ENCODE peak calls at places on chromosomes 6 and 20, in ten cellular contexts. W is mammary epithelial cell, S is lower lobe of right lung, K is small intestine, Z is AG10803, F is SJCRH30, A is sigmoid colon, G is GM12878, R is body of pancreas, C is adrenal gland. H is an unnamed sample.

GRCh38 chr6:156848533-156848932 is 71.4 kb downstream of the ARID1B start:
- DNase-seq in S (no peak), F (peak), G (no peak), Z (no peak), A (no peak), R (no peak), W (no peak), C (peak), K (no peak), H (peak)

GRCh38 chr20:46350201-46350985 is 42.1 kb upstream of the CDH22 start:
- DNase-seq in W (peak), Z (peak), G (peak), C (peak), F (peak), A (no peak), S (no peak), R (no peak), K (no peak), H (no peak)

GRCh38 chr6:155221086-155221485 is 42.7 kb upstream of the CLDN20 start:
- DNase-seq in Z (no peak), W (no peak), S (no peak), A (no peak), R (no peak), C (no peak), G (no peak), K (no peak), F (no peak), H (no peak)

GRCh38 chr6:99995916-99996315 is 1.9 kb upstream of the MCHR2 start:
- DNase-seq in Z (no peak), G (no peak), F (no peak), W (no peak), A (no peak), C (no peak), S (no peak), K (no peak), R (no peak), H (no peak)

GRCh38 chr6:27275025-27275956 is 27.8 kb downstream of the PRSS16 start:
- DNase-seq in W (no peak), Z (no peak), R (no peak), A (no peak), G (no peak), S (no peak), K (no peak), C (no peak), F (no peak), H (no peak)

GRCh38 chr6:145175470-145175869 is 559.9 kb downstream of the EPM2A start:
- DNase-seq in C (no peak), F (no peak), A (no peak), K (no peak), R (no peak), G (no peak), Z (no peak), W (no peak), S (no peak), H (no peak)

GRCh38 chr20:9269280-9269971 is 200.5 kb downstream of the PLCB4 start:
- DNase-seq in W (no peak), C (no peak), R (no peak), A (no peak), Z (peak), S (no peak), G (no peak), F (no peak), K (no peak), H (no peak)

GRCh38 chr6:14841901-14842421 is 403.9 kb upstream of the JARID2 start:
- DNase-seq in R (no peak), K (no peak), Z (peak), A (peak), S (peak), F (no peak), C (peak), G (no peak), W (peak), H (peak)

GRCh38 chr20:62761759-62762131 is 34.5 kb upstream of the MRGBP start:
- DNase-seq in C (no peak), A (no peak), Z (no peak), S (peak), K (no peak), R (no peak), G (no peak), W (no peak), F (no peak), H (no peak)

GRCh38 chr20:10939297-10939949 is 265.6 kb upstream of the JAG1 start:
- DNase-seq in F (no peak), G (no peak), Z (no peak), W (peak), S (no peak), K (no peak), C (no peak), R (no peak), A (no peak), H (no peak)

GRCh38 chr20:11205769-11206362 is 532.1 kb upstream of the JAG1 start:
- DNase-seq in A (no peak), W (peak), K (no peak), F (no peak), G (no peak), R (no peak), Z (no peak), C (no peak), S (no peak), H (no peak)

GRCh38 chr6:77040566-77041195 is 422.6 kb downstream of the HTR1B start:
- DNase-seq in S (no peak), R (no peak), K (no peak), C (no peak), F (no peak), Z (peak), W (peak), A (no peak), G (no peak), H (no peak)

GRCh38 chr6:140744648-140745320 is 1370.3 kb upstream of the CITED2 start:
- DNase-seq in C (peak), G (no peak), W (peak), S (no peak), K (no peak), R (no peak), Z (peak), A (no peak), F (no peak), H (no peak)

GRCh38 chr6:157428418-157429202 is 47.6 kb downstream of the ZDHHC14 start:
- DNase-seq in F (no peak), G (no peak), A (no peak), K (no peak), W (peak), S (no peak), Z (no peak), C (no peak), R (no peak), H (peak)

GRCh38 chr6:4402477-4402976 is 267.2 kb upstream of the ECI2 start:
- DNase-seq in A (no peak), S (no peak), G (no peak), F (no peak), K (no peak), W (peak), Z (peak), C (peak), R (no peak), H (peak)

GRCh38 chr6:38593419-38593818 is 46.3 kb downstream of the BTBD9 start:
- DNase-seq in S (no peak), A (no peak), F (no peak), Z (peak), G (no peak), K (no peak), R (no peak), W (peak), C (no peak), H (no peak)

GRCh38 chr6:107957165-107957908 is 671 bp downstream of the SEC63 start:
- DNase-seq in R (peak), K (peak), A (peak), F (peak), S (peak), W (peak), Z (peak), C (peak), G (no peak), H (peak)

GRCh38 chr20:13800728-13801134 is 15.9 kb downstream of the NDUFAF5 start:
- DNase-seq in R (peak), G (no peak), F (peak), A (peak), K (peak), S (peak), Z (peak), W (peak), C (peak), H (peak)

GRCh38 chr6:115001726-115002436 is 659.1 kb upstream of the HS3ST5 start:
- DNase-seq in K (no peak), C (no peak), Z (no peak), F (no peak), R (no peak), S (no peak), A (no peak), W (peak), G (no peak), H (no peak)

GRCh38 chr20:12566596-12566995 is 442.2 kb upstream of the SPTLC3 start:
- DNase-seq in C (no peak), F (no peak), K (no peak), W (no peak), S (no peak), A (no peak), R (no peak), Z (no peak), G (no peak), H (no peak)

GRCh38 chr20:34977365-34978091 is 21.9 kb downstream of the MYH7B start:
- DNase-seq in A (no peak), Z (no peak), S (no peak), F (no peak), G (no peak), W (no peak), K (no peak), R (no peak), C (no peak), H (no peak)

GRCh38 chr6:37615564-37616340 is 81.9 kb downstream of the MDGA1 start:
- DNase-seq in W (no peak), Z (peak), A (peak), K (no peak), R (no peak), C (no peak), S (no peak), G (no peak), F (peak), H (no peak)

GRCh38 chr20:5078399-5078958 is 41.3 kb downstream of the PCNA start:
- DNase-seq in Z (peak), F (no peak), W (peak), R (no peak), K (peak), S (peak), A (peak), C (peak), G (peak), H (no peak)

GRCh38 chr6:395432-396125 is 4.0 kb downstream of the IRF4 start:
- DNase-seq in F (no peak), K (no peak), C (no peak), S (no peak), W (no peak), R (no peak), A (no peak), G (no peak), Z (no peak), H (no peak)

DNA sequence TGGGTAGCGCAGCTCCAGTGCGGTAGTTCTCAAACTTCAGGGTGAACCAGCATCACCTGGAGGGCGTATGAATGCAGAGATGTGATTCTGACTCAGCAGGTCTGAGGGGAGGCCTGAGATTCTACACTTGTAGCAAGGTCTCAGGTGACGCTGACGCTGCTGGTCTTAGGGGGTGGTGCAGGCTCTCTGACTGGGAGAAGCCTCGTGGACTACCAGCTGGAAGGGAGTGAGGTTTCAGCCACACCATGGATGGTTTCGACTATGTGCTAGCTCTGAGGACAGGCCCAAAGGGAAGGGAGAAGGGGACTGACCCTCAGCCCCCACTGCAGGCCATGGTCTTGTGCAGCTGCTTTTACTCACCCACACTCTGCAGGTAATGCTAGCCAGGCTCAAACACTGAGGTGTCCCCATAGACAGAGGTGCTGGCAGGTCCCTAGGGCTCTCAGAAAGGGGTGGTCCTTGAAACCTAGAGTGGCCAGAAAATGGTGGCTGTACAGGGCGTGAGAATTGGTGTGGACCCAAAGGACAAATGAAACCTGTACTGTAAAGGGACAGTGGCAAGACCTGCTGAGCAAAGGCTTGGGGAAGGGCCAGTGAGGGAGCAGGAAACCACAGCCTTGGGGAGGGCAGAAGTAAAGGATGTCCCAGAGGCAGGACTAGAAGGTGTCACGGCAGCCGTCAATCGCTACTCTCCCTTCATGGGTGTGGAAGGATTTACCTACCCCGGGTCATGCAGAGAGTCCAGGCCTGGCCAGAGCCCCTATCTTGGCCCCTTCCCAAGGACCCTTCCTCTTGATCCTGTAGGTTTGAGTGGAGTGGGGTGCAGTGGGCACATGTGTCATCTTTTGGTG is 52.7 kb downstream of the EBF4 start:
- DNase-seq in S (no peak), F (no peak), K (no peak), A (peak), G (no peak), R (no peak), Z (no peak), W (no peak), C (no peak), H (no peak)
- H3K4me3 ChIP-seq in S (no peak), F (no peak), K (no peak), A (no peak), G (no peak), R (no peak), Z (no peak), W (no peak), C (no peak), H (no peak)

GRCh38 chr6:84773133-84773430 is 8.7 kb upstream of the TBX18 start:
- DNase-seq in S (no peak), A (no peak), C (no peak), W (no peak), K (no peak), F (no peak), Z (no peak), R (no peak), G (no peak), H (no peak)
- H3K4me3 ChIP-seq in S (peak), A (no peak), C (no peak), W (no peak), K (peak), F (peak), Z (peak), R (no peak), G (no peak), H (no peak)

GRCh38 chr6:36132221-36132895 is 2.0 kb downstream of the MAPK13 start:
- DNase-seq in G (no peak), C (no peak), R (no peak), K (no peak), W (no peak), S (no peak), F (no peak), Z (no peak), A (no peak), H (no peak)
- H3K4me3 ChIP-seq in G (no peak), C (no peak), R (no peak), K (no peak), W (no peak), S (peak), F (no peak), Z (no peak), A (no peak), H (no peak)

GRCh38 chr6:8082572-8082953 is 18.4 kb upstream of the BLOC1S5 start:
- DNase-seq in G (no peak), R (no peak), A (no peak), W (no peak), C (no peak), K (no peak), F (no peak), Z (no peak), S (no peak), H (no peak)

GRCh38 chr6:8082954-8083858 is 19.0 kb upstream of the BLOC1S5 start:
- DNase-seq in F (no peak), A (no peak), R (peak), C (no peak), G (no peak), K (no peak), S (no peak), W (peak), Z (peak), H (no peak)

GRCh38 chr6:8085053-8085511 is 17.3 kb downstream of the EEF1E1 start:
- DNase-seq in A (no peak), W (peak), F (peak), C (peak), S (no peak), K (no peak), G (no peak), R (peak), Z (peak), H (no peak)

GRCh38 chr6:8086755-8087306 is 15.5 kb downstream of the EEF1E1 start:
- DNase-seq in R (no peak), W (no peak), Z (no peak), K (no peak), S (no peak), C (no peak), G (no peak), A (no peak), F (no peak), H (no peak)

DNA sequence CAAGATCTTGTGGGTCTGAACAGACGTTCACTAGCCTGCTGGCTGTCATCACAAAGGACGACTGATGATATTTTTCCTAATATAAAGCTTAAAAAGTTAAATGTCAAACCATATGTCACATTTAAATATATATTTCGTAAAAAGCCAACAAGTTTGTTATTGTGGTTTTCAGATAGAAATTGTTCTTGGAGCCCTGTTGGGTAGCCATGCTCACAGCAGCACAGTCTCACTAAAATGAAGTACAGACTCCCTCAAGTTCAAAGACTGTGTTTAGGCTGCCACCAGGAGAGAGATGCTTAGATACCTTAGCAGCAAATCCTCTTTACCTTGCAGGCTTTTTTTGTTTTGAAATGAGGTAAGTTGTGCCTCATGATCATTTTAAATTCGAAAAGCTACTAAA is 17.8 kb downstream of the EEF1E1 start:
- DNase-seq in R (no peak), C (no peak), W (no peak), Z (peak), F (no peak), K (no peak), A (no peak), S (no peak), G (no peak), H (no peak)
- H3K4me3 ChIP-seq in R (no peak), C (no peak), W (no peak), Z (no peak), F (no peak), K (no peak), A (no peak), S (no peak), G (no peak), H (no peak)

GRCh38 chr20:37574199-37574890 is 46.7 kb upstream of the BLCAP start:
- DNase-seq in A (peak), Z (no peak), F (no peak), S (no peak), K (no peak), G (no peak), W (no peak), C (no peak), R (no peak), H (no peak)
- H3K4me3 ChIP-seq in A (no peak), Z (no peak), F (no peak), S (no peak), K (no peak), G (no peak), W (no peak), C (no peak), R (no peak), H (no peak)

GRCh38 chr6:3162067-3162497 is 4.7 kb upstream of the TUBB2A start:
- DNase-seq in R (no peak), S (no peak), C (no peak), G (no peak), F (no peak), Z (no peak), A (no peak), K (no peak), W (no peak), H (no peak)
- H3K4me3 ChIP-seq in R (no peak), S (peak), C (no peak), G (no peak), F (no peak), Z (peak), A (peak), K (no peak), W (no peak), H (peak)

H was measured in uterus.